ENCODE peak calls at places on chromosomes 1 and 21, in eight cellular contexts. G is HCT116, R is Karpas-422, Y is hepatocyte, K is GM23338, Q is MM.1S, H is OCI-LY7, F is SK-N-SH. X is an unnamed sample. For H3K9me2, the result is how much of the 10 kb centered on the place peaks cover.

GRCh38 chr1:213976665-213977485 is 10.9 kb upstream of the PROX1 start:
- DNase-seq in Y (no peak), R (no peak), F (no peak), G (no peak), Q (no peak), K (no peak), H (no peak), X (no peak)

GRCh38 chr1:40076895-40077312 is 20.1 kb downstream of the PPT1 start:
- DNase-seq in Q (no peak), Y (peak), K (no peak), G (no peak), F (no peak), H (no peak), R (no peak), X (no peak)

GRCh38 chr1:26862781-26863676 is at the start of gene SFN:
- DNase-seq in R (peak), K (peak), H (peak), Y (peak), F (no peak), Q (peak), G (peak), X (peak)

GRCh38 chr1:33985166-33985565 is 121.3 kb downstream of the HMGB4 start:
- DNase-seq in Q (no peak), F (peak), H (no peak), G (no peak), K (no peak), R (no peak), Y (no peak), X (no peak)

GRCh38 chr1:204589409-204590038 is 73.3 kb downstream of the MDM4 start:
- DNase-seq in G (no peak), R (no peak), F (no peak), Y (no peak), H (no peak), K (no peak), Q (no peak), X (no peak)

GRCh38 chr1:112114540-112114939 is 125.1 kb upstream of the KCND3 start:
- DNase-seq in R (peak), Y (no peak), F (no peak), H (peak), Q (no peak), G (no peak), K (peak), X (no peak)

GRCh38 chr21:28872218-28872617 is 120.5 kb downstream of the LTN1 start:
- DNase-seq in R (no peak), Y (no peak), G (no peak), H (no peak), F (no peak), Q (no peak), K (no peak), X (no peak)

GRCh38 chr1:88612299-88612698 is 71.8 kb upstream of the PKN2 start:
- DNase-seq in H (no peak), Q (no peak), Y (peak), K (peak), F (no peak), G (no peak), R (no peak), X (peak)

GRCh38 chr21:32364801-32365200 is 28.0 kb downstream of the URB1 start:
- DNase-seq in K (peak), Q (no peak), F (no peak), R (no peak), Y (no peak), H (no peak), G (no peak), X (no peak)

GRCh38 chr1:63674238-63674864 is 81.1 kb downstream of the PGM1 start:
- DNase-seq in R (peak), Q (peak), Y (peak), H (peak), K (peak), G (peak), F (peak), X (peak)

GRCh38 chr1:30058966-30059365 is 664.4 kb downstream of the MATN1 start:
- DNase-seq in H (no peak), F (no peak), R (no peak), K (no peak), Q (no peak), Y (peak), G (peak), X (peak)

DNA sequence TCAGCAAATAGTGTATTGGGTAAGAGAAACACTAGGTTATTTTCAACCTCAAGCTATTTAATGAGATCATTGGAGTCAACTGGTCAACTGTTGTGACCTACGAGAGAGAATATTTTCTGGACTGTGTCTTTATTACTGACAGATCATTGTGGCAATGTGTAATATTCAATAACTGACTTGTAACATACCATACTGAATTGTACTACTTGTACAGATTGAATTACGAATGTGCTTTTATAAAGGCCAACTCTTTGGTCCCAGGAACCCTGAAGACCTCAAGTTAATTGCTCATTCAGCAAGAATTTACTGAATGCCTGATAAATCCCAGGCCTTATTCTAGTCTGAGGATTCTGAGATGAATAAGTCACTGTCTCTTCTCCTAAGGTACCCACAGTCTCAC is 56.1 kb upstream of the CAMK1G start:
- DNase-seq in K (no peak), Q (no peak), R (no peak), Y (no peak), G (no peak), F (no peak), H (no peak), X (no peak)
- H3K9me2 ChIP-seq in K (under half), Q (under half), R (under half), Y (under half), G (under half), F (under half), H (under half), X (under half)

GRCh38 chr1:15158506-15159165 is 5.1 kb downstream of the TMEM51 start:
- DNase-seq in Q (no peak), R (no peak), H (no peak), K (no peak), F (no peak), G (no peak), Y (peak), X (peak)

GRCh38 chr1:15155760-15156743 is 2.5 kb downstream of the TMEM51 start:
- DNase-seq in H (peak), F (peak), Y (no peak), R (no peak), Q (peak), K (no peak), G (no peak), X (no peak)

GRCh38 chr1:15156807-15157380 is 3.3 kb downstream of the TMEM51 start:
- DNase-seq in F (no peak), R (no peak), Q (no peak), H (no peak), Y (no peak), G (no peak), K (peak), X (no peak)

GRCh38 chr1:15157524-15158399 is 4.2 kb downstream of the TMEM51 start:
- DNase-seq in Y (no peak), F (no peak), K (peak), Q (no peak), H (no peak), G (no peak), R (no peak), X (no peak)

GRCh38 chr1:15159166-15159555 is 5.6 kb downstream of the TMEM51 start:
- DNase-seq in R (no peak), Y (no peak), F (no peak), G (no peak), Q (no peak), K (no peak), H (no peak), X (no peak)
- H3K4me3 ChIP-seq in R (no peak), Y (no peak), F (peak), G (no peak), Q (no peak), K (no peak), H (no peak), X (no peak)

GRCh38 chr1:117638141-117638540 is 32.3 kb downstream of the TENT5C start:
- DNase-seq in K (no peak), G (no peak), H (no peak), Y (no peak), F (no peak), R (no peak), Q (no peak), X (no peak)
- H2AFZ ChIP-seq in K (no peak), G (no peak), H (no peak), Y (no peak), F (no peak), R (no peak), Q (no peak), X (no peak)

GRCh38 chr1:159795534-159795933 is 6.6 kb upstream of the FCRL6 start:
- DNase-seq in F (no peak), G (no peak), Q (no peak), R (no peak), Y (no peak), K (no peak), H (no peak), X (no peak)

GRCh38 chr1:159802060-159802459 is at the start of gene FCRL6:
- DNase-seq in Y (no peak), H (no peak), Q (no peak), F (no peak), K (no peak), R (no peak), G (no peak), X (no peak)

GRCh38 chr1:159800177-159800935 is 1.8 kb upstream of the FCRL6 start:
- DNase-seq in Y (no peak), R (no peak), H (no peak), G (no peak), K (no peak), Q (peak), F (no peak), X (no peak)

GRCh38 chr1:159798893-159799292 is 3.3 kb upstream of the FCRL6 start:
- DNase-seq in K (peak), Q (peak), Y (peak), H (peak), G (peak), F (peak), R (peak), X (peak)

GRCh38 chr1:159799446-159799985 is 2.6 kb upstream of the FCRL6 start:
- DNase-seq in G (no peak), R (no peak), K (no peak), Q (no peak), F (no peak), H (no peak), Y (no peak), X (no peak)
- H3K9me2 ChIP-seq in G (under half), R (under half), K (under half), Q (under half), F (under half), H (under half), Y (under half), X (under half)

DNA sequence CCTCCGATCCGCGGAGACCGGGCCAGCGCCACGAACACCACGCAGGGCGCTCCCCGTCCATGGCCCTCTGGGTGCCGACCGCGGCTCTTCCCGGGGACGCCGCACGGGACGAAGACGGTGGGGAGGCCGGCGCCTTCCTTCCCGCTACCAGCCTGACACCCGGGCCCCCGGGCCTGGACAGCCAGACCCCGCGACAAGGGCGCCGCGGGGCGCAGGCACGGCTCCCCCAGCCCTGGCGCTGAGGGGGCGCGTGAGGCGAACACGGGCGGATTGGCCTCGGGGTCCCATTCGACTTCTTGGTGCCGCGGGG is 629 bp upstream of the NOC2L start:
- DNase-seq in H (no peak), F (no peak), R (no peak), Q (no peak), K (no peak), G (no peak), Y (no peak), X (no peak)
- H3K4me3 ChIP-seq in H (peak), F (no peak), R (peak), Q (no peak), K (peak), G (peak), Y (no peak), X (peak)

DNA sequence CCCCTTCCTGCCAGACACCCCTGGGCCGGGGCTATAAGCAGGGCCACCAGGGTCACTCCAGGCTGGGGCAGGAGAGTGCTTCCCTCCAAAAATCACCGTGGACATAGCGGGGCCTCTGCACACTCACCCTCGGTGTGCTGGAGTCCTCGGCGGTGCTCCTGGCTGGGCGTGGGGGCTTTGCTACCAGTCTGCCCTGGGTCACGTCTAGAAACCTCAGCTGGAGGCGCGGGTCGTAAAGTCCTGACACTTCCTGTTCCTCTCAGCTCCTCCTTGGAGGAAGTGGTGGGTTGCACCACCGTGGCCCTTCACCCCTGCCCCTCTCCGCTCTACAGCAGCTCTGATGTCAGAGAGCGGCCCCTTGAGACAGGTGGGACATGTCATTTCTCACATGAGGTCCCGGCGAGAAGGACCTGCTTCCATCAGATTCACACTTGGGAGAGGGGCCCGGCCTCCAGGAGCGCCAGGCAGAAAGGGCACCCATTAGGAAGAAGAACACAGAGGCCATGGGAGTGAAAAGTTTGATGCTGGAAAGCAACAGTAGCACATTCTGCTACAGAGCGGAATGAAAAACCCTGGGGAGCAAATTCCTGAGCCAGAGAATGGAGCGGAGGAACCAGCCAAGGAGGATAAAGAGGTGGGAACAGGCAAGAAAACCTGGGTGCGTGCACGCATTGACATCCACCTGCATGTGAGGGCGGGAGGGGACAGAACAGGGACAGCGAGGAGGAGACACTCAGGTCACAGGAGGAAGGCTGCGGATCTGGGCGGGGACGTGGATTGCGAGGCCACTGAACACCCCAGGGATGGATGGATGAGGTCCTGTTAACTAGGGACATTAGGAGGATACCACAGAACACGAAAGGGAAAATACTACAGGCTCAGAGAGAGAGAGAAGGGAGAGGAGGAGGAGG is at the start of gene ITGB2:
- DNase-seq in K (peak), H (peak), G (no peak), F (no peak), R (peak), Q (no peak), Y (no peak), X (no peak)
- H2AFZ ChIP-seq in K (peak), H (no peak), G (no peak), F (no peak), R (no peak), Q (no peak), Y (no peak), X (no peak)

GRCh38 chr21:26982767-26983166 is 15.9 kb upstream of the ADAMTS5 start:
- DNase-seq in G (no peak), K (peak), H (no peak), F (no peak), Q (no peak), R (no peak), Y (no peak), X (no peak)
- H3K9me2 ChIP-seq in G (under half), K (under half), H (under half), F (under half), Q (under half), R (under half), Y (under half), X (under half)

X was measured in PC-9.